ENCODE peak calls at places on chromosome X, in five cellular contexts. L is upper lobe of right lung, S is mesenchymal stem cell, X is left ventricle myocardium inferior, Y is fibroblast of lung. A is an unnamed sample. For H3K4me1, the result is how much of the 10 kb centered on the place peaks cover.

GRCh38 chrX:133297284-133297683 is 79.1 kb upstream of the TFDP3 start:
- DNase-seq in L (no peak), S (peak), X (no peak), Y (peak), A (no peak)

GRCh38 chrX:108359811-108360602 is 78.2 kb downstream of the COL4A6 start:
- DNase-seq in L (no peak), S (peak), X (no peak), Y (peak), A (no peak)

GRCh38 chrX:65706041-65706828 is 38.8 kb downstream of the MSN start:
- DNase-seq in L (no peak), S (peak), X (peak), Y (peak), A (no peak)

GRCh38 chrX:103187953-103188475 is 26.9 kb upstream of the BEX4 start:
- DNase-seq in L (no peak), S (peak), X (no peak), Y (peak), A (no peak)

GRCh38 chrX:130055103-130055502 is 55.2 kb downstream of the ELF4 start:
- DNase-seq in L (no peak), S (peak), X (no peak), Y (peak), A (no peak)

GRCh38 chrX:15564981-15565579 is 35.7 kb downstream of the ACE2 start:
- DNase-seq in L (peak), S (peak), X (peak), Y (peak), A (peak)

GRCh38 chrX:10904220-10904619 is 206.9 kb upstream of the HCCS start:
- DNase-seq in L (no peak), S (no peak), X (no peak), Y (peak), A (no peak)

GRCh38 chrX:49106930-49107329 is 16.6 kb downstream of the GPKOW start:
- DNase-seq in L (no peak), S (peak), X (peak), Y (peak), A (no peak)

GRCh38 chrX:40855932-40856515 is 120.7 kb upstream of the MED14 start:
- DNase-seq in L (no peak), S (no peak), X (no peak), Y (no peak), A (no peak)

GRCh38 chrX:22349116-22349515 is 76.4 kb downstream of the CBLL2 start:
- DNase-seq in L (no peak), S (no peak), X (no peak), Y (no peak), A (no peak)

GRCh38 chrX:40573763-40574162 is 7.0 kb upstream of the ATP6AP2 start:
- DNase-seq in L (no peak), S (peak), X (no peak), Y (no peak), A (no peak)

GRCh38 chrX:133045986-133046385 is 50.9 kb downstream of the USP26 start:
- DNase-seq in L (no peak), S (peak), X (no peak), Y (peak), A (no peak)

GRCh38 chrX:48498374-48498809 is 10.4 kb upstream of the PORCN start:
- DNase-seq in L (no peak), S (peak), X (no peak), Y (peak), A (no peak)

GRCh38 chrX:38220024-38220935 is at the start of gene SRPX:
- DNase-seq in L (peak), S (peak), X (peak), Y (peak), A (peak)

GRCh38 chrX:64229145-64229544 is 1.3 kb downstream of the ASB12 start:
- DNase-seq in L (no peak), S (no peak), X (no peak), Y (no peak), A (no peak)
- H3K27ac ChIP-seq in L (no peak), S (no peak), X (no peak), Y (no peak), A (no peak)

DNA sequence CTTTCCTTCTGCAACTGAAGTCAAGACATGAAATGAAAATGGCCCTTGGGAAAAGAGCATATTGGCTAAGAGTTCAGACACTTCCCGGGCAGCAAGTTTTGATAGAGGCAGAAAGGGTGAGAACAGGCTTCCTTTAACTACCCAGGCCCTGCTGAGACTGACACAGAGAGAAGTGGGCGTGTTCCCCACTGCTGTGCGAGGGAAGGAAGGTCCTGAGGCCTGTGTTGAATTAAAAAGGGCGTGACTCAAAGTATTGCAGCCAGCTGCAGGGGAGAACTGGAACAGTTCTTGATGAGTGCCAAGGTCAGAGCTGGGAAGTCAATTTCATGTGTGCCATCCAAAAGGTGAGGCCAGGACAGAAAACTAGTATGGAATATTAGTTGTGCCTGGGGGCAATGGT is 34.0 kb upstream of the ADGRG2 start:
- DNase-seq in L (no peak), S (no peak), X (no peak), Y (no peak), A (no peak)
- H3K4me1 ChIP-seq in L (under half), S (under half), X (under half), Y (under half), A (under half)

DNA sequence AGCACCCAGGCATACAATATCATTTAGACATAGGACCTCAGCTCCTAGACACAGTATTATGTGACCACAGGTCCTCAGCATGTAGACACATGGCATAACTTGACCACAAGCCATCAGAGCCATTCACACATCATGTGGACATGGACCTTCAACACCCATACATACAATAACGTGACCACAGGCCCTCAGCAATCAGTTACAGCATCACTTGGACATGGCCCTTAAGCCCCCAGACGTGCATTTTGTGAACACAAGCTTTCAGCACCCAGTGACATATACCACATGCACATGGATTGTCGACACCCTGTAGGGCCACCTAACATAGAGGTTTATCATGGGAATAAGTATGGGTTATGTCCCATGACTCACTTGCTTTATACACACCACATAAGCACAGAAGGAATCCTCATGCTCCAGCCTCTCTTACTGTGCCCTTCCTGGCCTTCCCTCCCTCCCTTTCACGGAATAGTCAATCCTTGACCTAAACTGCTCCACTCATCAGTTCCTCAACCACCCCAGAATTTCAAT is 1.9 kb downstream of the TSPYL2 start:
- DNase-seq in L (no peak), S (peak), X (no peak), Y (peak), A (no peak)
- H3K27ac ChIP-seq in L (no peak), S (no peak), X (no peak), Y (no peak), A (no peak)

DNA sequence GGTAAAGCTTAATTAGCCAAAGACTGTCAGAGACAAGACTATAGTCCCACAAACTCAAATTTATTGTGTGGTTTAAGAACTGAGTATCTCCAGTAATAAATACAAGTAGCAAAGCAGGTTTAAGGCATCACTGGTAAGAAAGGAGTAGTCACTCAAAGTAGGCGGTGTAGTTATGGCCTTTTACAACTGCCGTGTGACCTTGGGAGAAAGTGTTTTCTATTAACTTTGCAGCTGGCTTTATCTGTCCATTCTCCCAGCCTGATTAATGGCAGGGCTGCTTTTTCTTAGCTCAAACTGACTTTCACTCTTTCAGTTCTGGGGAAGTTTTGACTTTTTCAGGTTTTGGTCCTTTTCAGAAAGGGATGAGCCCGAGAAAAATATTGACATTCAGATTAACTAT is 7.4 kb upstream of the PAK3 start:
- DNase-seq in L (no peak), S (no peak), X (no peak), Y (no peak), A (no peak)
- H3K4me1 ChIP-seq in L (under half), S (under half), X (under half), Y (under half), A (under half)

GRCh38 chrX:13815664-13816063 is 1.2 kb downstream of the GPM6B start:
- DNase-seq in L (no peak), S (no peak), X (no peak), Y (no peak), A (no peak)
- H3K27ac ChIP-seq in L (no peak), S (no peak), X (no peak), Y (no peak), A (no peak)

GRCh38 chrX:42941671-42942070 is 163.7 kb upstream of the PPP1R2C start:
- DNase-seq in L (no peak), S (no peak), X (no peak), Y (no peak), A (no peak)
- H3K4me1 ChIP-seq in L (under half), S (under half), X (under half), Y (under half), A (under half)

GRCh38 chrX:30654989-30655607 is 1.9 kb downstream of the GK start:
- DNase-seq in L (no peak), S (no peak), X (no peak), Y (no peak), A (no peak)

GRCh38 chrX:30661228-30661627 is 8.0 kb downstream of the GK start:
- DNase-seq in L (no peak), S (no peak), X (no peak), Y (no peak), A (no peak)

GRCh38 chrX:30659421-30659820 is 6.2 kb downstream of the GK start:
- DNase-seq in L (no peak), S (peak), X (no peak), Y (peak), A (no peak)

GRCh38 chrX:30653415-30654131 is at the start of gene GK:
- DNase-seq in L (no peak), S (peak), X (peak), Y (no peak), A (peak)

DNA sequence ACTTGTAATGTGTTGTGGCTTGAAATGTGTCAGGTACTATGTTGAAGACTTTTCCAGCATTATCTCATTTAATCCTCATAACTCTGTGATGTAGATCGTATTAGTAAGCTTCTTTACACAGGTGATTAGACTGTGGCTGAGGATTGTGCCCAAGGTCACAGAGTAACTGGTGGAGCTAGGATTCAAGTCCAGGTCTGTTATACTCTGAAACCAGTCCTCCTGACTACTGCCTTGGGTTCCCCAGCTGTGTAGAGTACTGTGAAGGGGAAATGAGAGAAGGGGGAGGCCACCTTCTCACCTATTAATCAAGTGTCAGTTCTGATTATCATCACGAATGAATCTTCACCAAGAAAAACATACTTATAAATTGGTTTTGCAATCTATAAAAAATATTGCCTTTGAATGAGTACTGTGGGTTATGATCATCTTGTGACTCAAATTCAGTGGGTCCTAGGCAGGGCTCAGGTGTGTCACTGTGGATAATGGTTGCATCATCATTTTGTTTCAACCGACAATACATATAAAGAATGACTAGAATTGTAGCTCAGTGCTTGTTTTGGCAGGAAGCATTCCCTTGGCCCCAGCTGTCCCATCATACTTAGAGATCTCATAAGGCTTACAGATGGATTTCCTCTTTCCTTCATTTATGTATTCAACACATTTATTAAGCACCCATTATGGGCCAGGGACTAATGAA is 4.5 kb downstream of the GK start:
- DNase-seq in L (no peak), S (no peak), X (no peak), Y (peak), A (no peak)
- H3K27ac ChIP-seq in L (peak), S (no peak), X (no peak), Y (peak), A (no peak)

DNA sequence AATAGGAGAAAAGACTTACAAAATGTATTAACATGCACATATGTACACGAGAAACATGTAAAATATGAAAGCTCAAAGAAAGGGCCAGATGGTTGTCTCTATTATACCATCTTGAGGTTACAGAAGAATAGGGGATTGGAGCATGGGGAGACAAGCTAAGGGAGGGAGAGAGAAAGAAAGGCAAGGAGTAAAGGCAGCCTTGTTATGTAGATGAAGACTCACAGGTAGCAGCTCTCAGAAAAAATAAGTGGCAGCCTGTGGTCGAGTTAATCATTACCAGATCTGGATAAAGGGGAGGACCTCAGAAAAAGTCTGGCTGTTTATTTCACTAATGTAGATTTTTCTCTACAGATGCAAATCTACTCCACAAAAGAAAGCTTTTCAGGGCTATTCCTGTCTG is 26.6 kb upstream of the PPP1R2C start:
- DNase-seq in L (no peak), S (no peak), X (no peak), Y (no peak), A (no peak)
- H3K4me1 ChIP-seq in L (under half), S (under half), X (under half), Y (under half), A (under half)